ENCODE peak calls at places on chromosomes 6 and 20, in seven cellular contexts. I is CD8-positive, alpha-beta memory T cell; M is ovary; B is CD8-positive, alpha-beta T cell; Z is cardiac muscle cell; F is naive thymus-derived CD4-positive, alpha-beta T cell; D is transverse colon. W is an unnamed sample. For H3K4me1, the result is how much of the 10 kb centered on the place peaks cover.

GRCh38 chr6:148857817-148858390 is 111.1 kb downstream of the UST start:
- DNase-seq in I (no peak), M (no peak), B (no peak), Z (no peak), F (no peak), D (no peak), W (no peak)

GRCh38 chr6:41974281-41974825 is 32.7 kb upstream of the CCND3 start:
- DNase-seq in I (no peak), M (no peak), B (no peak), Z (no peak), F (no peak), D (no peak), W (peak)

GRCh38 chr20:49411221-49411925 is 71.1 kb downstream of the KCNB1 start:
- DNase-seq in I (no peak), M (no peak), B (no peak), Z (no peak), F (no peak), D (no peak), W (no peak)

GRCh38 chr6:169866668-169867521 is 115.5 kb downstream of the ERMARD start:
- DNase-seq in I (no peak), M (no peak), B (no peak), Z (no peak), F (no peak), D (no peak), W (no peak)

GRCh38 chr6:169640347-169640972 is 61.4 kb downstream of the WDR27 start:
- DNase-seq in I (no peak), M (no peak), B (no peak), Z (no peak), F (no peak), D (no peak), W (no peak)

GRCh38 chr6:115717062-115717461 is 343.6 kb downstream of the FRK start:
- DNase-seq in I (no peak), M (no peak), B (no peak), Z (no peak), F (no peak), D (no peak), W (no peak)

GRCh38 chr6:28635547-28636158 is 110.0 kb downstream of the GPX5 start:
- DNase-seq in I (no peak), M (no peak), B (no peak), Z (no peak), F (no peak), D (no peak), W (no peak)

GRCh38 chr20:32535953-32536823 is 48.9 kb downstream of the NOL4L start:
- DNase-seq in I (peak), M (peak), B (peak), Z (peak), F (peak), D (peak), W (peak)

GRCh38 chr20:19277381-19277780 is 64.9 kb downstream of the SLC24A3 start:
- DNase-seq in I (no peak), M (no peak), B (no peak), Z (no peak), F (no peak), D (no peak), W (no peak)

GRCh38 chr20:54662064-54662463 is 186.7 kb downstream of the DOK5 start:
- DNase-seq in I (no peak), M (no peak), B (no peak), Z (no peak), F (no peak), D (no peak), W (no peak)

GRCh38 chr6:111985202-111985731 is 68.6 kb upstream of the CCN6 start:
- DNase-seq in I (no peak), M (no peak), B (no peak), Z (no peak), F (peak), D (no peak), W (no peak)

GRCh38 chr20:8267009-8267408 is 134.9 kb downstream of the PLCB1 start:
- DNase-seq in I (no peak), M (no peak), B (no peak), Z (no peak), F (no peak), D (no peak), W (no peak)

GRCh38 chr20:18024606-18025127 is 33.0 kb downstream of the OVOL2 start:
- DNase-seq in I (no peak), M (no peak), B (no peak), Z (no peak), F (no peak), D (no peak), W (no peak)

DNA sequence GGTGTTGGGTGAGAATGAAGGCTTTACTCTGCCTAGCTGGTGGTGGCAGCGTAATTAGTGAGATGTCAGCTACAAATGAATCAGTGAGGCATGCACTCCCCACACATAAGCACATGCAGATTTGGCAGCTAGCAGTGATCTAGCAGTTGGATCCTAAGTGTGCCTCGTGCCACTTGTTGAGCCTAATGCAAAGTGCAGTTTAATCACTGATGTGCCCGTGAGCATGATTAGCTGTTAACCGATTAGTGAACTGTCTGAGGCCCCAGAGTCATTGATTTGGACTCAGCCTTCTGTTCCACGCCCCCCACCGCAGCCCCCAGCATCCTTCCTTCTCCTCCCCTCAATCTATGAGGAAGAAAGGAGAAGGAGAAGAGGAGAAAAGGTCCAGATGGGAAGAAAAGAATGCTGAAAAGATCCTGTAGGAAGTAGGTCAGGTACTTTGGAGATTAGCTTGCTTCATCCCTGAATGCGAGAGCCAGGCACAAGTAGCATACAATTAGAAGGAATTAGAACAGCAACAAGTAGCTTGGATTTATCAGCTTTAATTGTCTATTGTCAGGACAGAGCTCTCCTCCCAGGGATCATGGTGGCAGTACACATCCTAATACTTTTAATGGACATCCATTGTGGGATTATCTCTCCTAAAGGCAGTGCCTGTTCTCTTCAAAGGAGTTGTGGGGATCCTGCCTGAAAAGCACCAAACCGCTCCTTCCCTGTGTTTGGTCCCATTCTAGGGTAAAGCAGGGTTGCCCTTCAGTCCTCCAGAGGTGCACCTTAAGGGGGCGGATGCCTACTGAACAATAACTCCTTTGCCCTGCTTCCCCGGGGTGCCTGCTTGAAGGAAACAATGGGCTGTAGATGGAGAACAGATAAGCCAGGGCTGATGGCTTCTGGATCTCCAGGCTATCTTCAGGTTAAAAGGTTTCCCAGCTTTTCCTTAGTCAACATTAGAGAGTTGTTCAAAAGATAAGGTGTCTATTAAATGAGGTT is 5.7 kb upstream of the PRDM1 start:
- DNase-seq in I (no peak), M (no peak), B (no peak), Z (no peak), F (no peak), D (no peak), W (no peak)
- H3K27ac ChIP-seq in I (no peak), M (no peak), B (no peak), Z (no peak), F (no peak), D (no peak), W (no peak)

DNA sequence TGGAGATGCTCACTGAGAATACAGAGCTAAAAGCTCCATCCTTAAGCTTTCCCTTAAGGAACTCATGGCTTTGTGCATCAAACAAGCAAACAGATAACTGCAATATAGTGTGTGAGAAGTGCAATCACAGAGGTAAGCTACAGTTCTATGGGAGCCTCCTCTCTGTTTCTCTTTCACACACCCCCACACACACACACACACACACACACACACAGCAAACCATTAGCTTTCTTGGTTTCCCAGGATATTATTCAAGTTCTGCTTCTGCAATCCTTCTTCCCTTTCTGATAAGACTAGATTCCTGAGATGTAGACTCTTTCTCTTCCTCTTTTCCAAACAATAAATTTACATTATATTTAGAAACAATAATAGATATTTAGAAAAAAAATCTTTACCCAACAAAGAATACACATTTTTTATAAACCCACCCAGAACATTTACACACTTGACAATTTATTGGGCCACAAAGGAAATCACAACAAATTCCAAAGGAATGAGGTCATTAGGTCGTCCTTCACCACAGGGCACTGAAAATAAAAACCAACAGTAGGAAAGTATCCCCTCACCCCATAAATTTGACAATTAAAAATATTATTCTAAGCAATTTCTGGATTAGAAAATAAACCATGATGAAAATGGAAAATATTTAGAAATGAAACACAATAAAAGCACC is 9.2 kb upstream of the GFOD1 start:
- DNase-seq in I (no peak), M (no peak), B (no peak), Z (no peak), F (no peak), D (no peak), W (no peak)
- H3K4me1 ChIP-seq in I (under half), M (under half), B (under half), Z (under half), F (under half), D (under half), W (under half)

GRCh38 chr6:35494161-35494563 is 2.7 kb downstream of the TEAD3 start:
- DNase-seq in I (no peak), M (peak), B (no peak), Z (no peak), F (no peak), D (no peak), W (no peak)

GRCh38 chr6:35492664-35493284 is 4.1 kb downstream of the TEAD3 start:
- DNase-seq in I (no peak), M (no peak), B (no peak), Z (no peak), F (no peak), D (no peak), W (no peak)

GRCh38 chr6:35491558-35492541 is 5.0 kb downstream of the TEAD3 start:
- DNase-seq in I (no peak), M (peak), B (no peak), Z (peak), F (no peak), D (no peak), W (no peak)

GRCh38 chr6:35495258-35496035 is 1.4 kb downstream of the TEAD3 start:
- DNase-seq in I (no peak), M (no peak), B (no peak), Z (no peak), F (no peak), D (no peak), W (no peak)

DNA sequence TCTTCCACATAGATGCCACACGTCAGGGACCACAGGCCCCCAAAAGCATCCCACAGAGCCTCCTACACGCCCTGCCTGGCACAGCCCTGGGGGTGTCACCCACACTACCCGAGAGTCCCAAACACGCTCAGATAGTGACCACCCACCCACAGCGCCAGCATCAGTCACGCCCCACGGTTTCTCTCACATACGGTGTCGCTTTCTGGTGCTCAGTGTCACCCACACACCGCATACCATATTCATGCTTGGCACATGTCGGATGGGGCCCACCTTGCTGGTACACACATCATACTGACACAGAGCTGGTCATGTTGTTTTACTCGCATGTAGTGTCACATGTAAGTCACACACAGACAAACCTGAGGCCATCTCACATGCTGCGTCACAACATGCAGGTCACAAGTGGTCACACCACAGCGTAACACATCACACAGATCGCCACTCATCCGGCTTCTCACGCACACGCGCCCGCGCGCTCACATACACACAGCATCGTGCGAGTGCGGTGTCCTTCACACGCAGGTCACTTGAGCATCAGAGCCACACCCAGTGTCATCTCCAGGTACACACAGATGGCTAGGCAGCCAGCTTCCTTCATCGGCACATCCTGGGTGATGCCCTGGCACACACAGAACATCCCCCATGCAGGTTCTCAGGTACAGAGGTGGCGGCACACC is 3.4 kb downstream of the TEAD3 start:
- DNase-seq in I (no peak), M (no peak), B (no peak), Z (no peak), F (no peak), D (no peak), W (no peak)
- H3K27ac ChIP-seq in I (no peak), M (peak), B (no peak), Z (peak), F (no peak), D (peak), W (no peak)

GRCh38 chr20:34109442-34109841 is 2.6 kb downstream of the EIF2S2 start:
- DNase-seq in I (no peak), M (no peak), B (no peak), Z (no peak), F (no peak), D (no peak), W (no peak)
- H3K4me1 ChIP-seq in I (half or more), M (under half), B (under half), Z (under half), F (under half), D (under half), W (under half)

DNA sequence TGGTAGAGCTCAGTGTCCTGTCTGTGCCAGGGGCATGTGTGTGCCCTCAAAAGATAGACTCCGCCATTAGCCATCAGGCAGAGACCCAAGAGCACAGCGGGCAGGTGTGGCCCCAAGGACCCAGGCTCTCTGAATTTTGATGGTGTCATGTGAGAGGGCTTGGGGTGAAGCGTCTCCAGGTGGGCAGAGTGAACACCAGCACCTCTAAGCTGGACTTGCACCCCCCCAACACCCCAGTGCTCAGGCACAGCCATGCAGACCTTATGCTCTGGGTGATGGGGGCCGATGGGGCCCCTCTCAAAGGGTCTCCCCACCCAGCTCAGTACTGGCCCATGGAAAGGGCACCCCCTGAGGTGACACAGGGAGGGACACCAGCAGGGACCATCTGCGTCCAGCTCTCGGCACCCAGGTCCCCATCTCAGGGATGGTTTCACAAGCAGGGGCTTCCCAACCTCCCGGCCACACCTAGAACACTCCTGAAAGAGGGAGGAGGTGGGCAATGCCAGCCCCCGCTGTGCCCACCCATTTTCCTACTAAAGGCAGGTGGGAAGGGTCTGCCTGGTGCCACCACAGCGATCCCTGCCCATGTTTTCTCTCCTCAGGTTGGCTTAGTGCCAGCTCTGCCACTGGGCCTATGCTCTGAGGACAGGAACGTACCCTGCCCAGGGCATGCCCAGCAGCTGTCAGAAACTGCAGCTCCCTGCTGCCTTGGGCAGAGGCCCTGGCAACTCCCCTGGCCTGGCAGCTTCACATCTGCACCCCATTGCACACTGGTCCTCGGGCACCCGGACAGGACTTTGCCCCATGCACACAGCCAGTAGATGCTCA is 3.5 kb downstream of the CST7 start:
- DNase-seq in I (no peak), M (no peak), B (no peak), Z (no peak), F (no peak), D (no peak), W (no peak)
- H3K27ac ChIP-seq in I (peak), M (no peak), B (peak), Z (no peak), F (no peak), D (no peak), W (no peak)

GRCh38 chr6:159043986-159044385 is 805 bp downstream of the TAGAP start:
- DNase-seq in I (no peak), M (no peak), B (no peak), Z (no peak), F (no peak), D (no peak), W (peak)
- H3K4me1 ChIP-seq in I (half or more), M (under half), B (half or more), Z (under half), F (under half), D (under half), W (half or more)

DNA sequence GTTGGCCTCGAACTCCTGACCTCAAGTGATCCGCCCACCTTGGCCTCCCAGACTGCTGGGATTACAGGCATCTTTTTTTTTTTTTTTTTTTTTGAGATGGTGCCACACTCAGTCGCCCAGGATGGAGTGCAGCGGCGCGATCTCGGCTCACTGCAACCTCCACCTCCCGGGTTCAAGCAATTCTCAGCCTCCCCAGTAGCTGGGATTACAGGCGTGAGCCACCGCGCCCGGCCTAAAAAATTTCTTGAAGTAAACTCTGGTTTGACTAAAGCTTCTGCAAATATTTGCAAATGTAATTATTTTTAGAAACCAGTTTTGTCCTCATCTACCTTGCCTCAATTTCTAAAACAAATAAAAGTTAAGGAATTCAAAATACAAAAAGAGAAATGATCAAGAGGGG is 1.2 kb downstream of the IBTK start:
- DNase-seq in I (no peak), M (peak), B (no peak), Z (no peak), F (no peak), D (no peak), W (no peak)
- H3K27ac ChIP-seq in I (peak), M (peak), B (no peak), Z (peak), F (no peak), D (peak), W (peak)

DNA sequence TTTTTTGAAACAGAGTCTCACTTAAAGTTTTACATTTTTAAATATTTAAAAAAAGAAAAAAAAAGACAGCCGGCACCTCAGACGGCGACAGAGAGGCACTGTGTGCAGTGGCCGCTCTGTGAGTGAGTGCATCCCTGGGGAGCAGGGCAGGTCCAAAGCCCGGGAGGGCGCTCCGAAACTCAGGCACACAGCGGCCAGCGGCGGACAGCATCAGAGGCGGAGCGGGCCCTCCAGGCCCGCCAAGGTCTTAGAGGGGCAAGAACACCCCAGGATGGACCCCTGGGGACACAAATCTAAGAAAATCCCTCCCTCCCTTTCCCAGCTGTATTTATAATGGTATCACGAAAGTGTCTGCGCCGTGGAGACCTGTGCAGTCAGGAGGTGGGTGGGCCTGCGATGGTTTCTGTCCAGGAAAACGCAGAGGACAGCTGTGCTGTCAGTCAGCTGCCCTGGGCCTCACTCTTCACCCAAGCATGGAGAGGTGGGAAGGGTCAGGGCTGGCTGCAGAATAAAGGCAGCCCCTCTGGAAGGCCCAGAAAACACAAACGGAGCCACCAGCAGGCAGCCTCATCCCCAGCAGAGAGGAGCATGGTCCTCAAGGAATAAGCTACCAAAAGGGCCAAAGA is 43.8 kb downstream of the TAF4 start:
- DNase-seq in I (no peak), M (no peak), B (no peak), Z (no peak), F (no peak), D (no peak), W (no peak)
- H3K4me1 ChIP-seq in I (under half), M (under half), B (under half), Z (under half), F (under half), D (under half), W (under half)

W was measured in OCI-LY7.